ENCODE peak calls at places on chromosomes 4 and X, in nine cellular contexts. N is C1 segment of cervical spinal cord; E is foreskin fibroblast; M is smooth muscle cell of the brain vasculature; F is CD8-positive, alpha-beta memory T cell; X is activated CD4-positive, alpha-beta T cell treated with anti-CD3 and anti-CD28 coated beads for 36 hours; S is breast epithelium; U is T-helper 9 cell; H is ELF-1. Y is an unnamed sample.

GRCh38 chr4:48858130-48858529 is 27.2 kb downstream of the OCIAD1 start:
- DNase-seq in F (no peak), U (no peak), N (no peak), H (no peak), S (no peak), M (no peak), E (no peak), X (no peak), Y (peak; percentile 27)

GRCh38 chr4:118102195-118102594 is 67.9 kb downstream of the NDST3 start:
- DNase-seq in N (no peak), F (no peak), X (no peak), S (no peak), U (no peak), M (no peak), H (no peak), E (no peak), Y (no peak)

GRCh38 chr4:56674984-56675383 is 6.1 kb downstream of the HOPX start:
- DNase-seq in M (no peak), N (no peak), S (no peak), F (no peak), H (no peak), X (no peak), E (no peak), U (no peak), Y (peak; percentile 43)

GRCh38 chr4:159506801-159507517 is 404.1 kb downstream of the RAPGEF2 start:
- DNase-seq in S (no peak), M (no peak), N (no peak), F (no peak), H (no peak), E (no peak), X (no peak), U (no peak), Y (no peak)

GRCh38 chr4:140754918-140755810 is 1.0 kb downstream of the TBC1D9 start:
- DNase-seq in N (no peak), X (no peak), H (no peak), M (no peak), F (no peak), U (no peak), E (no peak), S (no peak), Y (no peak)

GRCh38 chr4:77120888-77121508 is 36.0 kb upstream of the CCNG2 start:
- DNase-seq in U (no peak), S (no peak), H (peak; percentile 29), E (no peak), X (no peak), M (no peak), F (no peak), N (no peak), Y (no peak)

GRCh38 chrX:69539437-69539836 is 35.3 kb downstream of the NALF2 start:
- DNase-seq in E (no peak), N (no peak), F (no peak), S (no peak), H (no peak), U (no peak), M (no peak), X (no peak), Y (no peak)

GRCh38 chr4:75886104-75886503 is 16.1 kb downstream of the PPEF2 start:
- DNase-seq in N (no peak), S (no peak), U (no peak), X (no peak), H (no peak), E (no peak), M (no peak), F (no peak), Y (no peak)

GRCh38 chr4:108571027-108571569 is 49.3 kb upstream of the RPL34 start:
- DNase-seq in E (no peak), H (no peak), F (no peak), X (no peak), U (no peak), M (no peak), S (no peak), N (no peak), Y (peak; percentile 48)